ENCODE peak calls at places on chromosomes 7 and 10, in nine cellular contexts. C is IMR-90, O is endodermal cell, D is K562, A is right cardiac atrium, I is adrenal gland, G is tibial artery, K is heart left ventricle, P is cardiac muscle cell. U is an unnamed sample.

GRCh38 chr7:25636871-25637283 is 408.6 kb upstream of the NPVF start:
- DNase-seq in I (no peak), C (no peak), P (peak), D (no peak), O (no peak), G (peak), K (peak), A (peak), U (no peak)

GRCh38 chr7:34075976-34076375 is 170.6 kb downstream of the BMPER start:
- DNase-seq in G (no peak), C (no peak), A (peak), O (no peak), P (no peak), I (no peak), D (no peak), K (no peak), U (no peak)

GRCh38 chr10:18282094-18282493 is 141.9 kb downstream of the CACNB2 start:
- DNase-seq in K (no peak), A (no peak), I (no peak), C (no peak), O (peak), D (no peak), G (no peak), P (no peak), U (no peak)

GRCh38 chr7:42456267-42456666 is 219.3 kb upstream of the GLI3 start:
- DNase-seq in A (no peak), D (no peak), C (no peak), P (no peak), O (no peak), I (no peak), K (no peak), G (no peak), U (no peak)

GRCh38 chr10:89532476-89532875 is 2.9 kb downstream of the SLC16A12 start:
- DNase-seq in D (no peak), I (no peak), G (no peak), P (no peak), A (no peak), K (no peak), C (no peak), O (no peak), U (no peak)

GRCh38 chr7:23299770-23300300 is 696 bp downstream of the MALSU1 start:
- DNase-seq in A (no peak), I (no peak), G (no peak), K (no peak), C (peak), P (peak), O (no peak), D (no peak), U (no peak)

GRCh38 chr10:79029478-79030390 is 39.0 kb upstream of the ZMIZ1 start:
- DNase-seq in D (no peak), G (peak), A (no peak), P (no peak), C (no peak), O (peak), I (peak), K (no peak), U (no peak)

GRCh38 chr10:70410608-70411007 is 6.7 kb downstream of the EIF4EBP2 start:
- DNase-seq in K (no peak), G (no peak), C (no peak), A (no peak), D (no peak), P (no peak), O (no peak), I (no peak), U (no peak)

GRCh38 chr7:148611692-148612091 is 21.1 kb downstream of the C7orf33 start:
- DNase-seq in D (no peak), I (no peak), G (no peak), A (no peak), O (peak), K (no peak), P (no peak), C (no peak), U (no peak)

GRCh38 chr7:38411404-38411803 is 138.0 kb upstream of the TARP start:
- DNase-seq in P (peak), A (no peak), D (peak), C (peak), O (peak), K (no peak), G (no peak), I (no peak), U (no peak)

GRCh38 chr10:106498675-106499074 is 665.8 kb downstream of the SORCS1 start:
- DNase-seq in P (no peak), O (no peak), D (no peak), K (no peak), C (no peak), I (no peak), A (no peak), G (no peak), U (no peak)

GRCh38 chr10:52228556-52228955 is 85.5 kb upstream of the DKK1 start:
- DNase-seq in P (no peak), C (no peak), G (no peak), I (no peak), D (no peak), K (no peak), O (no peak), A (no peak), U (no peak)

GRCh38 chr7:153193144-153193595 is 433.6 kb downstream of the ACTR3B start:
- DNase-seq in D (peak), P (no peak), G (no peak), C (no peak), I (no peak), A (no peak), O (peak), K (no peak), U (peak)

GRCh38 chr7:8295638-8296361 is 33.8 kb upstream of the ICA1 start:
- DNase-seq in K (peak), C (peak), O (peak), A (no peak), D (peak), P (peak), I (peak), G (no peak), U (no peak)

GRCh38 chr10:4984971-4985594 is 18.6 kb downstream of the AKR1C2 start:
- DNase-seq in O (peak), G (no peak), P (peak), C (peak), A (no peak), I (no peak), D (no peak), K (no peak), U (no peak)

GRCh38 chr7:91082854-91083495 is 181.3 kb upstream of the FZD1 start:
- DNase-seq in K (no peak), D (peak), G (no peak), C (peak), P (peak), A (no peak), O (no peak), I (no peak), U (no peak)

GRCh38 chr7:144525956-144526355 is 122.5 kb upstream of the NOBOX start:
- DNase-seq in D (no peak), O (no peak), C (no peak), I (no peak), G (no peak), A (no peak), P (no peak), K (no peak), U (no peak)

GRCh38 chr7:155602156-155602555 is 42.3 kb upstream of the RBM33 start:
- DNase-seq in G (no peak), P (no peak), K (no peak), I (no peak), C (no peak), D (no peak), A (no peak), O (no peak), U (no peak)

GRCh38 chr7:1053002-1053411 is 8.7 kb downstream of the GPR146 start:
- DNase-seq in D (no peak), I (peak), K (no peak), O (peak), G (no peak), P (no peak), C (no peak), A (peak), U (no peak)

GRCh38 chr10:46092523-46093195 is 46.6 kb upstream of the MSMB start:
- DNase-seq in G (no peak), O (no peak), P (no peak), D (no peak), K (no peak), C (no peak), A (no peak), I (no peak), U (no peak)

GRCh38 chr10:76302936-76303656 is 871.7 kb downstream of the LRMDA start:
- DNase-seq in K (no peak), G (no peak), I (no peak), C (no peak), P (peak), A (peak), O (no peak), D (no peak), U (no peak)

GRCh38 chr7:116652793-116653192 is 19.2 kb upstream of the MET start:
- DNase-seq in O (no peak), A (no peak), C (peak), I (no peak), D (no peak), P (no peak), G (no peak), K (no peak), U (no peak)

GRCh38 chr10:99976886-99977391 is 32.8 kb downstream of the DNMBP start:
- DNase-seq in D (no peak), C (peak), G (no peak), A (peak), K (no peak), O (no peak), I (peak), P (peak), U (no peak)

GRCh38 chr10:3482200-3482993 is 302.6 kb downstream of the KLF6 start:
- DNase-seq in I (peak), O (peak), A (no peak), C (peak), K (no peak), P (peak), G (peak), D (peak), U (no peak)

GRCh38 chr7:75039166-75039565 is 34.4 kb downstream of the RCC1L start:
- DNase-seq in K (no peak), A (no peak), C (peak), P (no peak), D (no peak), I (no peak), O (no peak), G (no peak), U (no peak)

GRCh38 chr7:29723599-29723998 is 82.7 kb upstream of the WIPF3 start:
- DNase-seq in P (peak), K (no peak), D (peak), G (no peak), I (no peak), O (no peak), A (no peak), C (peak), U (no peak)

GRCh38 chr7:79984210-79984609 is 150.4 kb upstream of the GNAI1 start:
- DNase-seq in I (no peak), P (no peak), D (no peak), O (no peak), G (no peak), K (no peak), C (peak), A (no peak), U (no peak)

GRCh38 chr7:114088541-114088940 is 169.7 kb upstream of the PPP1R3A start:
- DNase-seq in A (no peak), C (no peak), P (no peak), G (no peak), I (no peak), D (no peak), O (no peak), K (no peak), U (no peak)

GRCh38 chr7:34158311-34158710 is 253.0 kb downstream of the BMPER start:
- DNase-seq in O (no peak), P (no peak), K (peak), D (no peak), C (peak), G (peak), I (no peak), A (peak), U (no peak)

GRCh38 chr7:148306759-148307158 is 283.8 kb upstream of the C7orf33 start:
- DNase-seq in C (no peak), I (no peak), D (no peak), G (no peak), K (no peak), O (no peak), A (no peak), P (no peak), U (no peak)

GRCh38 chr7:25716421-25716820 is 435.6 kb upstream of the NFE2L3 start:
- DNase-seq in O (no peak), I (peak), D (no peak), P (peak), K (no peak), A (no peak), C (peak), G (no peak), U (no peak)

GRCh38 chr7:48113270-48113669 is 24.2 kb downstream of the UPP1 start:
- DNase-seq in G (no peak), K (no peak), P (no peak), O (no peak), C (no peak), I (no peak), D (no peak), A (no peak), U (no peak)

GRCh38 chr10:34537629-34538231 is 277.4 kb downstream of the PARD3 start:
- DNase-seq in I (no peak), O (no peak), K (no peak), C (no peak), G (no peak), D (no peak), P (no peak), A (no peak), U (no peak)
- H3K4me3 ChIP-seq in I (no peak), O (peak), K (no peak), C (no peak), G (no peak), D (no peak), P (no peak), A (no peak), U (peak)

GRCh38 chr7:128932862-128933821 is 4.6 kb upstream of the IRF5 start:
- DNase-seq in D (no peak), G (no peak), O (peak), K (peak), A (no peak), P (peak), C (no peak), I (peak), U (no peak)
- H3K4me3 ChIP-seq in D (no peak), G (no peak), O (no peak), K (no peak), A (no peak), P (no peak), C (no peak), I (no peak), U (no peak)

DNA sequence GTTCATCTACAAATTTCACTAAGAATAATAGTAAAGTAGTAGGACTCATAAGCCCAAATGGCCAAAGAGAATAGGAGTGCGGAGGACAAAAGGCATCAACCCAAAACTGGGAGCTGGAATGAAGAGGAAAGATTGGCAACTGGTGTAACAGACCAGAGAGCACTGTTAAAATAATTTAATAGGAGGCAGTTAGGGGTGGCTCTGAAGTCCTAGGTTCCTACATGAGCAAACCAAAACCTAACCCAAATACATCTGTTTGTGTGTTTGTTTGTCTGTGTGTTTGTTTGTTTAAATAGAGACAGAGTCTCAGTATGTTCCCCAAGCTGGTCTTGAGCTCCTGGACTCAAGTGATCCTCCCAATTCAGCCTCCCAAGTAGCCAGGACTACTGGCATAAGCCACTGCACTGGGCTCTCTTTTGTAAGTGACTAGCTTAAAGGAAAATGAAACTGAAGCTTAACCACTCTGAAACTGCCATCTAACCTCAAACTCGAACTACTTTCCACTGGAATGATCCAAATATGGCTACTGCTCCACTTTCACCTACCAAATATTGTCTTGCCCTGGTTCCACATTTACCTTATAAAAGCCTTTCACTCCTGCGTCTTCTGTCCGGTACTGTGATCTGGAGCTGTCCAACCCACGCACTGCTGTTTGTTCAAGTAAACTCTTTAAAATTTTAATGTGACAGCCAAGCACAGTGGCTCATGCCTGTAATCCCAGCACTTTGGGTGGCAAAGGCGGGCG is 94.9 kb downstream of the AKR1D1 start:
- DNase-seq in C (no peak), O (no peak), D (no peak), A (no peak), K (no peak), G (no peak), I (no peak), P (no peak), U (no peak)
- H3K4me3 ChIP-seq in C (no peak), O (peak), D (no peak), A (no peak), K (no peak), G (no peak), I (no peak), P (no peak), U (no peak)

DNA sequence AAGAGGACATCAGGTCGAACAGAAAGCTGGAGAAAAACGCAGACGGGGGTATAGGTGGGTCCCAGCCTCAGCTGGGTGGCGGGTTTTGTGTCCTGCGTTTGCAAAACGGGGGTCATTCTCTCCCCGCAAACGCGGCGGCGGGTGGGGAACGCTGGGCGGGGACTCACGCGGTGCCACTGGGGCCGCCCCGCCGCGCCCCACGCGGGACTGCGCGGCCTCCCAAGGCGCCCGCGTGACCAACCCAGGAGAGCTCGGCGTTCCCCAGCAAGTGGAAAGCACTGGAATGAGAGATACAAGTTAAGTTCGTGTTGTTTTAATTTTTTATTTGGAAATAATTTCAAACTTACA is 851 bp upstream of the VIPR2 start:
- DNase-seq in C (no peak), D (no peak), A (no peak), K (no peak), P (no peak), G (peak), I (no peak), O (no peak), U (no peak)
- H3K4me3 ChIP-seq in C (no peak), D (no peak), A (peak), K (peak), P (peak), G (peak), I (no peak), O (no peak), U (peak)

GRCh38 chr10:34430685-34431084 is 384.4 kb downstream of the PARD3 start:
- DNase-seq in K (no peak), I (no peak), A (no peak), G (no peak), C (no peak), O (no peak), P (peak), D (no peak), U (no peak)

GRCh38 chr10:34433241-34434076 is 381.6 kb downstream of the PARD3 start:
- DNase-seq in P (peak), I (no peak), K (no peak), D (no peak), A (no peak), C (peak), G (no peak), O (no peak), U (no peak)

GRCh38 chr10:34437897-34438296 is 377.2 kb downstream of the PARD3 start:
- DNase-seq in P (no peak), O (no peak), D (peak), C (no peak), K (peak), G (no peak), I (no peak), A (peak), U (no peak)

GRCh38 chr10:34432589-34432988 is 382.5 kb downstream of the PARD3 start:
- DNase-seq in I (no peak), A (no peak), D (no peak), K (no peak), O (no peak), P (no peak), G (no peak), C (no peak), U (no peak)

GRCh38 chr10:34434119-34434594 is 380.9 kb downstream of the PARD3 start:
- DNase-seq in K (no peak), P (peak), D (peak), I (peak), O (no peak), A (no peak), G (no peak), C (peak), U (no peak)
- H3K4me3 ChIP-seq in K (no peak), P (no peak), D (no peak), I (no peak), O (no peak), A (no peak), G (no peak), C (no peak), U (no peak)

DNA sequence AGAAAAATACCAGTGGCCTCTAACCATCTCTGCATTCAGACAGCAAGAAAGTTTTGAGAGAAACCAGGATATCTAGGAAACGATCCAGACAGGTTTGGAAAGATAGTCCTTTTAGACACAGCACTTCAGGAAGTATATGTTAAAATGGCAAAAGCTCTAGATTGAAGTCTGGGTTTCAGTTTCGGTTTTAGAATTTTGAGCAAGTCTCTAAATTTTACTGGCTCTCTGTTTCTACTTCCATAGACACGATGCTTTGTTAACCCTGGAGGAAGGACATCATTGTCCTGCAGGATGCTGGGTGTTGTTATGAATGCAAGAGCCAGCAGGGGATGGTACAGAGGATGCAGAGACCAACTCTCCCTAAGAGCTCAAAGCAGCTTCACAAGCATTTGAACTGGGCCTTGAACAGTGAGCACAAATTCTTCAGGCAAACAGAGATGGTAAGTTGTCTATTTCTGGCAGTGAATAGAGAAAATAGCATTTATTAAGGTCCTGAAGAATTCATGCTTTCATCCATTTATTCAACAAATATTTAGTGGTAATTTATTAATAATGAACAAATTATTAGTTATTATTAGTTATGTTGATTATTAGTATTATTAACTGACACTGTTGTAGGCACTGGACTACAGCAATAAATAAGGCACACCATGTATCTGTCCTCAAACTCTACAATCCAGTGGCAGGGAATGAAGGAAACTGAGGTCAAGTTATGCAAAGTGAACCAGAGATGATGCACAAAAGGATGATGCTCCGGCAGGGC is 152.7 kb upstream of the NRP1 start:
- DNase-seq in P (peak), K (no peak), G (no peak), O (no peak), D (no peak), C (peak), A (no peak), I (no peak), U (no peak)
- H3K4me3 ChIP-seq in P (no peak), K (no peak), G (no peak), O (no peak), D (no peak), C (no peak), A (no peak), I (no peak), U (no peak)

GRCh38 chr10:96973809-96974208 is 141.7 kb downstream of the LCOR start:
- DNase-seq in K (no peak), G (no peak), O (no peak), P (no peak), I (no peak), C (no peak), D (no peak), A (no peak), U (no peak)
- H3K4me3 ChIP-seq in K (no peak), G (no peak), O (no peak), P (no peak), I (no peak), C (no peak), D (no peak), A (no peak), U (no peak)